ENCODE peak calls at places on chromosomes 2 and 18, in six cellular contexts. Q, K, U, N, A and H are unnamed samples.

GRCh38 chr2:113200736-113201490 is 27.1 kb downstream of the PSD4 start:
- DNase-seq in Q (no peak), K (no peak), U (no peak), N (no peak), A (no peak), H (no peak)

GRCh38 chr2:42136832-42137821 is 32.0 kb upstream of the EML4 start:
- DNase-seq in Q (no peak), K (no peak), U (peak), N (no peak), A (no peak), H (no peak)

GRCh38 chr2:236876642-236877041 is 209.0 kb upstream of the COPS8 start:
- DNase-seq in Q (no peak), K (no peak), U (no peak), N (no peak), A (no peak), H (no peak)

GRCh38 chr2:84970956-84971798 is at the start of gene KCMF1:
- DNase-seq in Q (no peak), K (peak), U (no peak), N (peak), A (no peak), H (peak)

GRCh38 chr2:48249631-48250473 is 280.1 kb upstream of the STON1 start:
- DNase-seq in Q (no peak), K (no peak), U (peak), N (no peak), A (no peak), H (no peak)

GRCh38 chr2:160427629-160428424 is 65.8 kb downstream of the RBMS1 start:
- DNase-seq in Q (no peak), K (no peak), U (no peak), N (no peak), A (no peak), H (no peak)

GRCh38 chr2:241804326-241805276 is 4.4 kb upstream of the NEU4 start:
- DNase-seq in Q (no peak), K (peak), U (peak), N (peak), A (no peak), H (peak)

GRCh38 chr2:23824777-23825212 is 102.1 kb downstream of the ATAD2B start:
- DNase-seq in Q (no peak), K (peak), U (peak), N (no peak), A (peak), H (no peak)

GRCh38 chr2:237647176-237648015 is 20.0 kb downstream of the LRRFIP1 start:
- DNase-seq in Q (no peak), K (no peak), U (no peak), N (no peak), A (no peak), H (no peak)

GRCh38 chr2:70949086-70949485 is 13.4 kb downstream of the ATP6V1B1 start:
- DNase-seq in Q (no peak), K (no peak), U (peak), N (no peak), A (no peak), H (no peak)

GRCh38 chr18:49094979-49095632 is 144.3 kb upstream of the SMAD7 start:
- DNase-seq in Q (no peak), K (no peak), U (no peak), N (no peak), A (no peak), H (no peak)

GRCh38 chr2:205868054-205868453 is 185.8 kb downstream of the NRP2 start:
- DNase-seq in Q (no peak), K (no peak), U (no peak), N (no peak), A (no peak), H (no peak)

GRCh38 chr2:109382236-109382930 is 231.4 kb downstream of the SEPTIN10 start:
- DNase-seq in Q (no peak), K (no peak), U (no peak), N (no peak), A (no peak), H (no peak)

GRCh38 chr18:59357928-59358327 is 1.1 kb downstream of the LMAN1 start:
- DNase-seq in Q (no peak), K (peak), U (peak), N (no peak), A (no peak), H (no peak)

GRCh38 chr2:155377178-155377780 is 678.8 kb downstream of the KCNJ3 start:
- DNase-seq in Q (no peak), K (peak), U (peak), N (no peak), A (no peak), H (no peak)

GRCh38 chr2:195514365-195514764 is 142.7 kb upstream of the SLC39A10 start:
- DNase-seq in Q (no peak), K (no peak), U (no peak), N (no peak), A (no peak), H (no peak)

GRCh38 chr2:7709907-7710306 is 792.7 kb downstream of the RNF144A start:
- DNase-seq in Q (no peak), K (no peak), U (no peak), N (no peak), A (no peak), H (no peak)

GRCh38 chr2:238970553-238971081 is 122.7 kb downstream of the TWIST2 start:
- DNase-seq in Q (peak), K (peak), U (peak), N (peak), A (no peak), H (peak)

GRCh38 chr2:219687266-219687665 is 59.8 kb downstream of the SLC4A3 start:
- DNase-seq in Q (no peak), K (no peak), U (no peak), N (no peak), A (no peak), H (no peak)

GRCh38 chr2:219681301-219682290 is 54.2 kb downstream of the SLC4A3 start:
- DNase-seq in Q (no peak), K (no peak), U (no peak), N (no peak), A (no peak), H (no peak)

GRCh38 chr2:219687882-219688559 is 60.6 kb downstream of the SLC4A3 start:
- DNase-seq in Q (no peak), K (no peak), U (no peak), N (no peak), A (no peak), H (no peak)

GRCh38 chr2:219688560-219689445 is 61.4 kb downstream of the SLC4A3 start:
- DNase-seq in Q (no peak), K (no peak), U (peak), N (no peak), A (no peak), H (no peak)

DNA sequence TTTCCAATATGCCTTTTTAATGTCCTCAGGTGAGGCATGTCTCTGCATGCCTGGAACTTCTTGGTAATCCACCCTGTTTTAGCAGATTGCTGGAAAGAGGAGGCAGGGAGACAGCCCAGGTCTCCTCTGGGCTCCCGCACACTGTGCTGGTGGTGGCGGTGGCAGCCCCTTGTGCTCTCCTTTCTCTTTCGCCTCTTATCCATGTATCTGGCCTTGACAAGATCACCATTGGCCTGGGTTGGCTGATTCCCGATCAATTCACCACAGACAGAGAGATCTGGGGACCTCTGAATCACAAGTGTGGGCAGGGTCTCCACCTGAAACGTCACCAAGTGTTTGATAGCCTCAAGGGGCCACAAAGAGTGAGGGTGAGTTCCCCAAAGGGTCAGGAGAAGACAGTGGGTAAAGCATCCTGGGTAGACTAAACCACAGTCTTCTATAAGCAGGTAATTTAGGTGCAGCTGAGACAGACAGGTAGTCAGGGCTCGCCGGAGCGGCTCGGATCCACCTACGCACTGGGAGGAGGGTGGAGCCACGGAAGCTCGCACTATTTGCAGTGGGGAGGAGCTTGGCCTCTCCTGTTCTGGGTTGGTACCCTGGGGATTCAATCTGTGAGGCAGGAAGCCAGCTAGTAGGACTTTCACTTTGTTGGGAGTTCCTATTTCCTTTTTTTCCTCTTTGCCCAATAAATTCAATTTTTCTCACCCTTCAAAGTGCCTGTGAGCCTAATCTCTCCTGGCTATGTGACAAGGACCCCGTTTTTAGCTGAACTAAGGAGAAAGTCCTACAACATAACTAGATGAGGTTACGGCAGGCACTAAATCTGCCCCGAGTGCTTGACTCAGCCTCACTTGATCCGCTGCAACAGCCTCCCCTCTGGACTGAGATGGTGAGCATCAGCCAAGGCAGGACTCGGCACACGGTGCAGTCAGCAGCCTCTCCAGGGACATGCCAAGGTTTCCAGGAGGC is 57.6 kb downstream of the SLC4A3 start:
- DNase-seq in Q (no peak), K (peak), U (peak), N (peak), A (peak), H (peak)
- TF ChIP-seq POLR2AphosphoS5 in Q (peak), K (peak), U (no peak), N (no peak), A (no peak), H (no peak)

DNA sequence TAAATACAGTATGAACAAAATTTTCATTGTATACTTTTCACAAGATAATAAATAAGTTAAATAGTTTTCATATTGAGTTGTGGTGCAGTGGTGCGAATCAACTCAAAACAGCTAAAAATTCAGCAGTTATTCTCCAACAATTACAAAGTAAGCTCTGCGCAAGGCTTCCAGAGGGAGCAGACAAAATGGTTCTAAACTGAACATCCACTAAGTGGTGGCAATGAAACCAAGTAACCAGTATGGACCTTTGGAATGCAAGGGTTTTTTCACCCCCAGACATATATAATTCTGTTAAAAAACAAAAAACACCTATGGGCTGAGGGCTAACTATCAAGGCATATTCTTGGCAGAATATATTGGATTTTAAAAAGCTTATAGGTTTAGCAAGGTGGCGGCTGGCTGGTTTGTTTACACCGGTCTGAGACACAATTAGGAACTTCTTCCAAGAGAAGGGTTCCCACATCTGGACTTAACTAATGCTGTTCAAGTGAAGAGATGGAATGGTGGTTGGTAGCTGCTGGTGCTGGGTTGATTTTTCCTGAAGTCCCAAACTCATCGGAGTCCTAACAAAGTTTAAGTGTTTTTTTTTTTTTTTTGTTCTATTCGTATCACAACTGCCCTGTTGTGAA is 2.9 kb downstream of the ZFP36L2 start:
- DNase-seq in Q (no peak), K (no peak), U (no peak), N (no peak), A (no peak), H (no peak)
- TF ChIP-seq POLR2A in Q (no peak), K (no peak), U (peak), N (no peak), A (no peak), H (no peak)

DNA sequence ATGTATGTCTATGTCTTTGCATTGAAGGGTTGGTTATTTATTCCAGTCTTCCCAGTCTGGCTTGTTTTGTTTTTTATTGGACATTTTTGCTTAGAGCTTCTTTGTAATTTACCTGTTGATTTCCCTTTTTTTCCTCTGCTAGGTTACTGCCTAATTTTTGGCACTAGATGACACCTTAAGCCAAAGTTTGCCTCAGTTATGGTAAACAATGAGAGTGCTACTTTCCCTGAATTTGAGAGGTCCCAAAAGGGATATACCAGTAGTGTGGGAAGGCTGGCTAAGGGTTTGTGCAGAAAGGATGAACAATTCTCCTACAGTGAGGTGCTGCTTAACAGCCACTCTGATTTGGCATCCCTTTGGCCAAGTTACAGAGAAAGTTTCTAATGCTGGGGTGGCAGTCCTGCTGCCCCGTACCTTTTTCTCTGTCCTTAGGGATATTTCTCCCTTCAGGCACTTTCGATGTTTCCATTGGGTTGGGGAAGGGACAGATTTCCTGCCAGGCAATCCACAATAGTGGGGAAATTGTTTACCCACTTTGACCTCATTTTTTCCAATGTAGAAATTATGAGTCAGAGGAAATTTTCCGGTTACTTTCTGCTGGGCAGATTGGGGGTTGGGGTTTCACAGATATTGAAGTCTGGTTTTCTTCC is 354.9 kb downstream of the PTPRM start:
- DNase-seq in Q (no peak), K (no peak), U (peak), N (no peak), A (no peak), H (no peak)
- TF ChIP-seq TAF1 in Q (no peak), K (no peak), U (no peak), N (no peak), A (no peak), H (no peak)

DNA sequence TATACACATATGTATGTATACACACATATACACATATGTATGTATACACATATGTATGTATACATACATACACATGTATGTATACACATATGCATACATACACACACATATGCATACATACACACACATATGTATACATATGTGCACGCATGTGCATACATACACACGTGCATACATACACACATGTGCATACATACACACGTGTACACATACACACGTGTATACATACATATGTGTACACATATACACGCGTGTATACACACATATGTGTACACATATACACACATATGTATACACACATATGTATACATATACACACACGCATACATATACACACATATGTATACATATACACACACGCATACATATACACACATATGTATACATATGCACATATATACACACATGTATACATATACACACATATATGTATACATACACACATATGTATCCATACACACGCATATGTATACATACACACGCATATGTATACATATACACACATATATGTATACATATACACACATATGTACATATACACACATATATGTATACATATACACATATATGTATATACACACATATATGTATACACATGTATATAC is 21.5 kb downstream of the NABP1 start:
- DNase-seq in Q (no peak), K (no peak), U (no peak), N (no peak), A (no peak), H (no peak)
- TF ChIP-seq POLR2AphosphoS5 in Q (no peak), K (no peak), U (no peak), N (no peak), A (no peak), H (no peak)

GRCh38 chr2:200963129-200963917 is at the start of gene ORC2:
- DNase-seq in Q (peak), K (peak), U (peak), N (peak), A (peak), H (peak)
- TF ChIP-seq POLR2A in Q (peak), K (peak), U (peak), N (peak), A (peak), H (peak)